ENCODE peak calls at places on chromosomes 5 and 9, in ten cellular contexts. O, E, H, J, N, I, K, U, W and R are unnamed samples.

GRCh38 chr5:90994796-90995195 is 388.3 kb downstream of the ARRDC3 start:
- DNase-seq in O (no peak), E (no peak), H (no peak), J (no peak), N (no peak), I (no peak), K (no peak), U (no peak), W (no peak), R (no peak)

GRCh38 chr5:80182802-80183645 is 72.8 kb downstream of the SERINC5 start:
- DNase-seq in O (peak; percentile 61), E (no peak), H (no peak), J (no peak), N (no peak), I (no peak), K (no peak), U (no peak), W (no peak), R (no peak)

GRCh38 chr5:1220831-1221230 is 4.3 kb upstream of the SLC6A18 start:
- DNase-seq in O (no peak), E (no peak), H (no peak), J (no peak), N (no peak), I (no peak), K (no peak), U (no peak), W (no peak), R (no peak)

GRCh38 chr5:154103223-154103622 is 64.5 kb downstream of the MFAP3 start:
- DNase-seq in O (no peak), E (no peak), H (no peak), J (no peak), N (no peak), I (no peak), K (no peak), U (no peak), W (no peak), R (no peak)

GRCh38 chr5:139670369-139671095 is 22.4 kb downstream of the CXXC5 start:
- DNase-seq in O (no peak), E (no peak), H (no peak), J (no peak), N (no peak), I (no peak), K (no peak), U (no peak), W (peak; percentile 74), R (no peak)

GRCh38 chr5:37665272-37665671 is 174.6 kb downstream of the GDNF start:
- DNase-seq in O (no peak), E (no peak), H (peak; percentile 72), J (no peak), N (no peak), I (peak; percentile 46), K (no peak), U (no peak), W (no peak), R (peak; percentile 43)

GRCh38 chr9:135244271-135244691 is 156.8 kb downstream of the OLFM1 start:
- DNase-seq in O (no peak), E (no peak), H (no peak), J (no peak), N (no peak), I (no peak), K (no peak), U (no peak), W (no peak), R (no peak)

GRCh38 chr9:74773886-74774479 is 113.7 kb downstream of the TRPM6 start:
- DNase-seq in O (peak; percentile 70), E (peak; percentile 60), H (peak; percentile 89), J (peak; percentile 68), N (peak; percentile 74), I (peak; percentile 85), K (peak; percentile 82), U (peak; percentile 77), W (peak; percentile 57), R (peak; percentile 72)

GRCh38 chr5:8417316-8418048 is 548.5 kb downstream of the MTRR start:
- DNase-seq in O (no peak), E (no peak), H (peak; percentile 3), J (no peak), N (no peak), I (no peak), K (no peak), U (no peak), W (no peak), R (no peak)

GRCh38 chr5:8418049-8418426 is 549.1 kb downstream of the MTRR start:
- DNase-seq in O (no peak), E (no peak), H (no peak), J (no peak), N (no peak), I (no peak), K (no peak), U (no peak), W (no peak), R (no peak)

GRCh38 chr5:8410618-8411017 is 541.7 kb downstream of the MTRR start:
- DNase-seq in O (no peak), E (no peak), H (no peak), J (no peak), N (no peak), I (no peak), K (no peak), U (no peak), W (no peak), R (no peak)

GRCh38 chr5:8413975-8414374 is 545.0 kb downstream of the MTRR start:
- DNase-seq in O (no peak), E (no peak), H (no peak), J (no peak), N (no peak), I (no peak), K (no peak), U (no peak), W (no peak), R (no peak)
- TF ChIP-seq CTCF in O (no peak), E (no peak), H (no peak), J (no peak), N (no peak), I (no peak), K (no peak), U (no peak), W (no peak), R (no peak)

GRCh38 chr5:14268738-14269137 is 125.6 kb downstream of the TRIO start:
- DNase-seq in O (no peak), E (no peak), H (peak; percentile 74), J (no peak), N (no peak), I (peak; percentile 59), K (peak; percentile 76), U (no peak), W (no peak), R (no peak)

GRCh38 chr5:14268236-14268701 is 125.1 kb downstream of the TRIO start:
- DNase-seq in O (peak; percentile 98), E (no peak), H (peak; percentile 27), J (no peak), N (no peak), I (peak; percentile 49), K (no peak), U (no peak), W (no peak), R (peak; percentile 92)

GRCh38 chr5:14270212-14270702 is 127.1 kb downstream of the TRIO start:
- DNase-seq in O (peak; percentile 86), E (no peak), H (peak; percentile 83), J (peak; percentile 51), N (no peak), I (peak; percentile 79), K (peak; percentile 85), U (no peak), W (peak; percentile 68), R (peak; percentile 73)

GRCh38 chr5:14267166-14267838 is 124.2 kb downstream of the TRIO start:
- DNase-seq in O (peak; percentile 58), E (no peak), H (peak; percentile 55), J (no peak), N (no peak), I (no peak), K (no peak), U (no peak), W (no peak), R (peak; percentile 73)

GRCh38 chr5:14269395-14269794 is 126.3 kb downstream of the TRIO start:
- DNase-seq in O (peak; percentile 55), E (no peak), H (no peak), J (no peak), N (no peak), I (no peak), K (no peak), U (no peak), W (no peak), R (no peak)
- TF ChIP-seq CTCF in O (no peak), E (no peak), H (no peak), J (no peak), N (no peak), I (no peak), K (no peak), U (no peak), W (no peak), R (no peak)

DNA sequence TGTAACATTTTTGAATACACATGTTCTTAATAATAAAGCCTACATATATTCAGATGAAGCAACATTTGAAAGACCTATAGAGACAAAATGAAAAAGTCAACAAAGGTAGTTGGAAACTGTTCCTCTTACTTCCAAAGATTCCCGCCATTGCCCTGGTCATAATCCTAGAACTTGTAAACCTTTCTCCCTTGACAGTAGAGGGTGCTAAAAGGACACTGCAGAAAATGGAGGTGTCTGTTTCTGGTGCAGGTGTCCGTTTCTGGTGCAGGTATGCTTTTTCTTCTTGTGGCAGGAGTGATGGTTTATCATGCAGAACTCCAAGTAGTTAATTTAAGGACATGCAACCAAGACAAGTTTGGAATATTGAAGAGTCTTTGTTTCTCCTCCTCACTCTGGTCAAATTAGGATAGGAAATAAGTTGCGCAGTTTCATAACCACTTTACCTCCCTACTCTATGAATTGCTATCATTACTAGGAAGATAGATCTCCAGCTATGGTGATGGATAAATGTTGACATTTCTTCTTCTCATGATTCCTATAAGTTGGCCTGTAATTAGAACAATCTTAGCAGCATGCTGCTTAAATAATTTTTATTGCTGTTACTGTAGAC is 56.0 kb upstream of the FAM174A start:
- DNase-seq in O (no peak), E (no peak), H (peak; percentile 41), J (no peak), N (peak; percentile 4), I (peak; percentile 26), K (no peak), U (no peak), W (peak; percentile 26), R (no peak)
- TF ChIP-seq CTCF in O (peak; percentile 64), E (no peak), H (peak; percentile 71), J (peak; percentile 8), N (no peak), I (peak; percentile 47), K (no peak), U (peak; percentile 49), W (peak; percentile 48), R (peak; percentile 63)

GRCh38 chr5:14834584-14835540 is 36.7 kb downstream of the ANKH start:
- DNase-seq in O (no peak), E (no peak), H (no peak), J (no peak), N (no peak), I (no peak), K (no peak), U (no peak), W (no peak), R (no peak)

GRCh38 chr5:14842117-14842516 is 29.5 kb downstream of the ANKH start:
- DNase-seq in O (no peak), E (no peak), H (no peak), J (no peak), N (no peak), I (no peak), K (no peak), U (no peak), W (no peak), R (no peak)

GRCh38 chr5:14834062-14834461 is 37.5 kb downstream of the ANKH start:
- DNase-seq in O (no peak), E (no peak), H (no peak), J (no peak), N (no peak), I (no peak), K (no peak), U (no peak), W (no peak), R (no peak)

GRCh38 chr5:14840624-14841023 is 31.0 kb downstream of the ANKH start:
- DNase-seq in O (no peak), E (no peak), H (no peak), J (no peak), N (no peak), I (no peak), K (no peak), U (no peak), W (no peak), R (no peak)

DNA sequence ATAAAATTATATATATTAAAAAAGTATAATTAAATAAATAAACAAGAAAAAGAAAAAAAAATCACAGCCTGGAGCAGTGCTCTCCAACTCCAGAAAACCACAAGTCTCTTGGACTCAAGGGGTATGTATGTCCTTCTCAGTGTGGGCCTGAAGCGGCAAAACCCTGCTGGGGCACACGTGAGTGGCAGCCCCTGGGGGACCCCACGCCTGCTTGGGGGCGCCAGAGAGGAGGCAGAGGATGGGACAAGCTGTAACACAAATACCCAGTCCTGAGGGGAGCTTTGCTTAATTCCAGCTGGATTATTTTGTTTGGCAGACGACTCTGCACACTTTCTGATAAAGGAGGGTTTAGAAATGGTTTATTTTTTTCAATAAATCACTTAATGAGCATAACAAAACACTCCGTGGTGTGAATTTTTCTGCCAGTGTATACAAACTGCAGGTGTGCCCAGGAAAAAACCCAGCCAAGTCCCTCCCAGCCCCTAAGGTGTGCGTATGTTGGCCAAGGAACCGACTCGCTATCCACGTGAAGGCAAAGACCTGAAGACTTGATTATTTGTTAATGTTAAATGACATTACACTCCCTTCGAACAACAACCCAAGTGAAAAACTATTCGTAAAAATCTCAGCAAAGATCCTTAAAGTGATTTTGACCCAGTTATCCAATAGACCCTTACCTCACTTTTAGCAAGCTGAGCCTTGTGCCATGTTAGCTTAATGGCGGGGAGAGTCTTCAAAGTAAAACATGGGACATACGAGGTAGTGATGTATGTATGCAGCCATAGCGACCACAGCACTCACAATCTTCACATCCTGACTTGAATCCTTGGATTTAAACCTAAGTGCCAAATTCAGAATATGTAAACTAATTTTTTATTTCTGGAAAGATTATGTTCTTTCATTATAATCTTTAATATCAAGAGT is 32.9 kb downstream of the ANKH start:
- DNase-seq in O (no peak), E (no peak), H (no peak), J (no peak), N (no peak), I (no peak), K (no peak), U (no peak), W (no peak), R (no peak)
- TF ChIP-seq CTCF in O (no peak), E (no peak), H (no peak), J (no peak), N (no peak), I (no peak), K (no peak), U (no peak), W (no peak), R (peak; percentile 9)